ENCODE peak calls at places on chromosomes 12 and 14, in ten cellular contexts. I is uterus; J is stimulated activated CD8-positive, alpha-beta memory T cell treated with anti-CD3 and anti-CD28 coated beads, Interleukin-4, amount 100 ng/mL, for 1 hour; O is NCI-H1417 treated with DMSO at 0.1 percent for 48 hours; Z is AG10803; L is NCI-H1092; V is stimulated activated naive CD8-positive, alpha-beta T cell treated with anti-CD3 and anti-CD28 coated beads, Interleukin-15, Interleukin-2, amounts not matched to agents 100 U/mL and 50 U/mL, for 24 hours; E is M059J; Y is HEK293T; G is posterior cingulate gyrus. X is an unnamed sample.

GRCh38 chr12:40172879-40173278 is 51.9 kb upstream of the LRRK2 start:
- DNase-seq in I (no peak), J (no peak), O (no peak), Z (no peak), L (no peak), V (no peak), E (no peak), Y (no peak), G (no peak), X (no peak)

GRCh38 chr14:24013654-24014514 is 25.2 kb downstream of the DHRS4L2 start:
- DNase-seq in I (no peak), J (no peak), O (peak; percentile 27), Z (peak; percentile 64), L (peak; percentile 44), V (peak; percentile 23), E (peak; percentile 68), Y (peak; percentile 71), G (no peak), X (peak; percentile 64)

GRCh38 chr12:26612203-26612602 is 220.8 kb downstream of the ITPR2 start:
- DNase-seq in I (no peak), J (no peak), O (no peak), Z (no peak), L (no peak), V (no peak), E (no peak), Y (no peak), G (no peak), X (no peak)

GRCh38 chr12:51417826-51418225 is 6.8 kb upstream of the SLC4A8 start:
- DNase-seq in I (no peak), J (no peak), O (no peak), Z (no peak), L (no peak), V (no peak), E (no peak), Y (no peak), G (no peak), X (no peak)

GRCh38 chr12:130480887-130481286 is 143.2 kb downstream of the PIWIL1 start:
- DNase-seq in I (no peak), J (no peak), O (no peak), Z (no peak), L (peak; percentile 32), V (no peak), E (no peak), Y (no peak), G (no peak), X (no peak)

GRCh38 chr12:49491823-49492222 is 47.0 kb upstream of the KCNH3 start:
- DNase-seq in I (no peak), J (no peak), O (no peak), Z (peak; percentile 6), L (no peak), V (no peak), E (no peak), Y (no peak), G (no peak), X (no peak)

GRCh38 chr14:33343016-33343415 is 404.3 kb downstream of the NPAS3 start:
- DNase-seq in I (no peak), J (no peak), O (no peak), Z (peak; percentile 13), L (no peak), V (no peak), E (peak; percentile 5), Y (no peak), G (no peak), X (no peak)

GRCh38 chr12:74043343-74043742 is 494.3 kb upstream of the ATXN7L3B start:
- DNase-seq in I (no peak), J (no peak), O (no peak), Z (no peak), L (no peak), V (no peak), E (peak; percentile 77), Y (no peak), G (no peak), X (peak; percentile 54)

GRCh38 chr12:79420146-79420618 is 270.6 kb downstream of the PAWR start:
- DNase-seq in I (no peak), J (no peak), O (no peak), Z (peak; percentile 98), L (no peak), V (no peak), E (peak; percentile 93), Y (peak; percentile 32), G (no peak), X (peak; percentile 52)

GRCh38 chr12:113873741-113874140 is 92.4 kb downstream of the RBM19 start:
- DNase-seq in I (no peak), J (no peak), O (no peak), Z (no peak), L (no peak), V (no peak), E (no peak), Y (no peak), G (no peak), X (no peak)

GRCh38 chr12:113155641-113156040 is 6.1 kb downstream of the CFAP73 start:
- DNase-seq in I (no peak), J (no peak), O (no peak), Z (no peak), L (no peak), V (no peak), E (no peak), Y (no peak), G (no peak), X (no peak)

GRCh38 chr12:46900734-46901463 is 75.1 kb upstream of the SLC38A4 start:
- DNase-seq in I (no peak), J (no peak), O (no peak), Z (no peak), L (no peak), V (no peak), E (no peak), Y (no peak), G (no peak), X (no peak)

GRCh38 chr12:30779578-30779977 is 24.8 kb upstream of the CAPRIN2 start:
- DNase-seq in I (no peak), J (no peak), O (no peak), Z (no peak), L (no peak), V (no peak), E (no peak), Y (no peak), G (no peak), X (no peak)

GRCh38 chr14:99252940-99253868 is 18.8 kb downstream of the BCL11B start:
- DNase-seq in I (no peak), J (no peak), O (no peak), Z (no peak), L (no peak), V (peak; percentile 76), E (no peak), Y (peak; percentile 34), G (no peak), X (no peak)

X was measured in Calu3.